ENCODE peak calls at places on chromosomes 6 and 20, in ten cellular contexts. One of them, this sample, is unnamed.

GRCh38 chr20:54350415-54350814 is 125.0 kb upstream of the DOK5 start:
- DNase-seq in stimulated activated CD8-positive, alpha-beta memory T cell treated with anti-CD3 and anti-CD28 coated beads, Interleukin-7, amount 100 ng/mL, for 4 hours: no peak
- DNase-seq in RWPE1: no peak
- DNase-seq in midbrain: no peak
- DNase-seq in T-helper 9 cell: no peak
- DNase-seq in activated T-cell treated with anti-CD3 and anti-CD28 coated beads for 1 hour: no peak
- DNase-seq in M059J: peak
- DNase-seq in NCI-H146: no peak
- DNase-seq in Ammon's horn: no peak
- DNase-seq in T-helper 1 cell: no peak
- DNase-seq in this sample: no peak

GRCh38 chr6:158635427-158636073 is 9.0 kb downstream of the DYNLT1 start:
- DNase-seq in stimulated activated CD8-positive, alpha-beta memory T cell treated with anti-CD3 and anti-CD28 coated beads, Interleukin-7, amount 100 ng/mL, for 4 hours: no peak
- DNase-seq in RWPE1: no peak
- DNase-seq in midbrain: no peak
- DNase-seq in T-helper 9 cell: no peak
- DNase-seq in activated T-cell treated with anti-CD3 and anti-CD28 coated beads for 1 hour: no peak
- DNase-seq in M059J: no peak
- DNase-seq in NCI-H146: no peak
- DNase-seq in Ammon's horn: no peak
- DNase-seq in T-helper 1 cell: no peak
- DNase-seq in this sample: no peak

GRCh38 chr20:16441526-16442164 is 131.6 kb downstream of the KIF16B start:
- DNase-seq in stimulated activated CD8-positive, alpha-beta memory T cell treated with anti-CD3 and anti-CD28 coated beads, Interleukin-7, amount 100 ng/mL, for 4 hours: no peak
- DNase-seq in RWPE1: no peak
- DNase-seq in midbrain: no peak
- DNase-seq in T-helper 9 cell: no peak
- DNase-seq in activated T-cell treated with anti-CD3 and anti-CD28 coated beads for 1 hour: no peak
- DNase-seq in M059J: no peak
- DNase-seq in NCI-H146: no peak
- DNase-seq in Ammon's horn: no peak
- DNase-seq in T-helper 1 cell: no peak
- DNase-seq in this sample: no peak

GRCh38 chr6:73123632-73124329 is 101.5 kb downstream of the KHDC1L start:
- DNase-seq in stimulated activated CD8-positive, alpha-beta memory T cell treated with anti-CD3 and anti-CD28 coated beads, Interleukin-7, amount 100 ng/mL, for 4 hours: no peak
- DNase-seq in RWPE1: no peak
- DNase-seq in midbrain: no peak
- DNase-seq in T-helper 9 cell: no peak
- DNase-seq in activated T-cell treated with anti-CD3 and anti-CD28 coated beads for 1 hour: no peak
- DNase-seq in M059J: no peak
- DNase-seq in NCI-H146: no peak
- DNase-seq in Ammon's horn: no peak
- DNase-seq in T-helper 1 cell: no peak
- DNase-seq in this sample: no peak

GRCh38 chr6:68343901-68344300 is 291.2 kb upstream of the ADGRB3 start:
- DNase-seq in stimulated activated CD8-positive, alpha-beta memory T cell treated with anti-CD3 and anti-CD28 coated beads, Interleukin-7, amount 100 ng/mL, for 4 hours: no peak
- DNase-seq in RWPE1: peak
- DNase-seq in midbrain: peak
- DNase-seq in T-helper 9 cell: no peak
- DNase-seq in activated T-cell treated with anti-CD3 and anti-CD28 coated beads for 1 hour: no peak
- DNase-seq in M059J: peak
- DNase-seq in NCI-H146: peak
- DNase-seq in Ammon's horn: peak
- DNase-seq in T-helper 1 cell: no peak
- DNase-seq in this sample: no peak

GRCh38 chr6:157845493-157846259 is 22.6 kb downstream of the SNX9 start:
- DNase-seq in stimulated activated CD8-positive, alpha-beta memory T cell treated with anti-CD3 and anti-CD28 coated beads, Interleukin-7, amount 100 ng/mL, for 4 hours: no peak
- DNase-seq in RWPE1: no peak
- DNase-seq in midbrain: no peak
- DNase-seq in T-helper 9 cell: no peak
- DNase-seq in activated T-cell treated with anti-CD3 and anti-CD28 coated beads for 1 hour: no peak
- DNase-seq in M059J: no peak
- DNase-seq in NCI-H146: peak
- DNase-seq in Ammon's horn: no peak
- DNase-seq in T-helper 1 cell: no peak
- DNase-seq in this sample: no peak

GRCh38 chr20:54475334-54476287 is at the start of gene DOK5:
- DNase-seq in stimulated activated CD8-positive, alpha-beta memory T cell treated with anti-CD3 and anti-CD28 coated beads, Interleukin-7, amount 100 ng/mL, for 4 hours: no peak
- DNase-seq in RWPE1: no peak
- DNase-seq in midbrain: peak
- DNase-seq in T-helper 9 cell: no peak
- DNase-seq in activated T-cell treated with anti-CD3 and anti-CD28 coated beads for 1 hour: no peak
- DNase-seq in M059J: no peak
- DNase-seq in NCI-H146: no peak
- DNase-seq in Ammon's horn: peak
- DNase-seq in T-helper 1 cell: no peak
- DNase-seq in this sample: peak

GRCh38 chr20:62501801-62502495 is 26.2 kb upstream of the GATA5 start:
- DNase-seq in stimulated activated CD8-positive, alpha-beta memory T cell treated with anti-CD3 and anti-CD28 coated beads, Interleukin-7, amount 100 ng/mL, for 4 hours: peak
- DNase-seq in RWPE1: peak
- DNase-seq in midbrain: no peak
- DNase-seq in T-helper 9 cell: peak
- DNase-seq in activated T-cell treated with anti-CD3 and anti-CD28 coated beads for 1 hour: peak
- DNase-seq in M059J: peak
- DNase-seq in NCI-H146: no peak
- DNase-seq in Ammon's horn: no peak
- DNase-seq in T-helper 1 cell: no peak
- DNase-seq in this sample: peak

GRCh38 chr20:46787986-46788762 is 78.7 kb downstream of the SLC2A10 start:
- DNase-seq in stimulated activated CD8-positive, alpha-beta memory T cell treated with anti-CD3 and anti-CD28 coated beads, Interleukin-7, amount 100 ng/mL, for 4 hours: no peak
- DNase-seq in RWPE1: no peak
- DNase-seq in midbrain: no peak
- DNase-seq in T-helper 9 cell: no peak
- DNase-seq in activated T-cell treated with anti-CD3 and anti-CD28 coated beads for 1 hour: no peak
- DNase-seq in M059J: no peak
- DNase-seq in NCI-H146: no peak
- DNase-seq in Ammon's horn: no peak
- DNase-seq in T-helper 1 cell: no peak
- DNase-seq in this sample: no peak

GRCh38 chr20:57649617-57650015 is 29.4 kb upstream of the ZBP1 start:
- DNase-seq in stimulated activated CD8-positive, alpha-beta memory T cell treated with anti-CD3 and anti-CD28 coated beads, Interleukin-7, amount 100 ng/mL, for 4 hours: no peak
- DNase-seq in RWPE1: no peak
- DNase-seq in midbrain: no peak
- DNase-seq in T-helper 9 cell: no peak
- DNase-seq in activated T-cell treated with anti-CD3 and anti-CD28 coated beads for 1 hour: no peak
- DNase-seq in M059J: no peak
- DNase-seq in NCI-H146: no peak
- DNase-seq in Ammon's horn: no peak
- DNase-seq in T-helper 1 cell: no peak
- DNase-seq in this sample: no peak

GRCh38 chr6:12386816-12387215 is 96.7 kb downstream of the EDN1 start:
- DNase-seq in stimulated activated CD8-positive, alpha-beta memory T cell treated with anti-CD3 and anti-CD28 coated beads, Interleukin-7, amount 100 ng/mL, for 4 hours: no peak
- DNase-seq in RWPE1: no peak
- DNase-seq in midbrain: no peak
- DNase-seq in T-helper 9 cell: no peak
- DNase-seq in activated T-cell treated with anti-CD3 and anti-CD28 coated beads for 1 hour: no peak
- DNase-seq in M059J: peak
- DNase-seq in NCI-H146: no peak
- DNase-seq in Ammon's horn: no peak
- DNase-seq in T-helper 1 cell: no peak
- DNase-seq in this sample: no peak

GRCh38 chr20:38132910-38133501 is 32.1 kb downstream of the TGM2 start:
- DNase-seq in stimulated activated CD8-positive, alpha-beta memory T cell treated with anti-CD3 and anti-CD28 coated beads, Interleukin-7, amount 100 ng/mL, for 4 hours: no peak
- DNase-seq in RWPE1: no peak
- DNase-seq in midbrain: no peak
- DNase-seq in T-helper 9 cell: no peak
- DNase-seq in activated T-cell treated with anti-CD3 and anti-CD28 coated beads for 1 hour: no peak
- DNase-seq in M059J: no peak
- DNase-seq in NCI-H146: no peak
- DNase-seq in Ammon's horn: no peak
- DNase-seq in T-helper 1 cell: no peak
- DNase-seq in this sample: no peak

GRCh38 chr6:82033631-82034211 is 213.8 kb downstream of the IBTK start:
- DNase-seq in stimulated activated CD8-positive, alpha-beta memory T cell treated with anti-CD3 and anti-CD28 coated beads, Interleukin-7, amount 100 ng/mL, for 4 hours: no peak
- DNase-seq in RWPE1: no peak
- DNase-seq in midbrain: no peak
- DNase-seq in T-helper 9 cell: no peak
- DNase-seq in activated T-cell treated with anti-CD3 and anti-CD28 coated beads for 1 hour: no peak
- DNase-seq in M059J: no peak
- DNase-seq in NCI-H146: no peak
- DNase-seq in Ammon's horn: no peak
- DNase-seq in T-helper 1 cell: no peak
- DNase-seq in this sample: no peak

GRCh38 chr6:31573239-31574105 is 1.4 kb downstream of the LTA start:
- DNase-seq in stimulated activated CD8-positive, alpha-beta memory T cell treated with anti-CD3 and anti-CD28 coated beads, Interleukin-7, amount 100 ng/mL, for 4 hours: no peak
- DNase-seq in RWPE1: no peak
- DNase-seq in midbrain: no peak
- DNase-seq in T-helper 9 cell: no peak
- DNase-seq in activated T-cell treated with anti-CD3 and anti-CD28 coated beads for 1 hour: no peak
- DNase-seq in M059J: no peak
- DNase-seq in NCI-H146: no peak
- DNase-seq in Ammon's horn: no peak
- DNase-seq in T-helper 1 cell: no peak
- DNase-seq in this sample: no peak

GRCh38 chr6:39867592-39867991 is 66.7 kb downstream of the MOCS1 start:
- DNase-seq in stimulated activated CD8-positive, alpha-beta memory T cell treated with anti-CD3 and anti-CD28 coated beads, Interleukin-7, amount 100 ng/mL, for 4 hours: no peak
- DNase-seq in RWPE1: no peak
- DNase-seq in midbrain: no peak
- DNase-seq in T-helper 9 cell: no peak
- DNase-seq in activated T-cell treated with anti-CD3 and anti-CD28 coated beads for 1 hour: no peak
- DNase-seq in M059J: no peak
- DNase-seq in NCI-H146: no peak
- DNase-seq in Ammon's horn: no peak
- DNase-seq in T-helper 1 cell: no peak
- DNase-seq in this sample: no peak

GRCh38 chr6:44735631-44735963 is 348.1 kb downstream of the CDC5L start:
- DNase-seq in stimulated activated CD8-positive, alpha-beta memory T cell treated with anti-CD3 and anti-CD28 coated beads, Interleukin-7, amount 100 ng/mL, for 4 hours: no peak
- DNase-seq in RWPE1: peak
- DNase-seq in midbrain: no peak
- DNase-seq in T-helper 9 cell: no peak
- DNase-seq in activated T-cell treated with anti-CD3 and anti-CD28 coated beads for 1 hour: no peak
- DNase-seq in M059J: peak
- DNase-seq in NCI-H146: no peak
- DNase-seq in Ammon's horn: no peak
- DNase-seq in T-helper 1 cell: no peak
- DNase-seq in this sample: no peak

GRCh38 chr6:72048080-72048479 is 161.7 kb downstream of the RIMS1 start:
- DNase-seq in stimulated activated CD8-positive, alpha-beta memory T cell treated with anti-CD3 and anti-CD28 coated beads, Interleukin-7, amount 100 ng/mL, for 4 hours: no peak
- DNase-seq in RWPE1: no peak
- DNase-seq in midbrain: no peak
- DNase-seq in T-helper 9 cell: no peak
- DNase-seq in activated T-cell treated with anti-CD3 and anti-CD28 coated beads for 1 hour: no peak
- DNase-seq in M059J: peak
- DNase-seq in NCI-H146: no peak
- DNase-seq in Ammon's horn: no peak
- DNase-seq in T-helper 1 cell: no peak
- DNase-seq in this sample: no peak